ENCODE peak calls at places on chromosomes 5 and 9, in eight cellular contexts. L is adrenal gland, Y is upper lobe of right lung, M is retinal pigment epithelial cell, J is RWPE1, C is neural crest cell, O is neural progenitor cell, X is AG09309. R is an unnamed sample.

GRCh38 chr9:136399176-136400037 is 563 bp downstream of the SNAPC4 start:
- DNase-seq in C (peak; percentile 6), X (no peak), J (peak; percentile 61), M (no peak), L (no peak), O (peak; percentile 48), Y (no peak), R (no peak)

GRCh38 chr5:5158472-5158895 is 18.4 kb downstream of the ADAMTS16 start:
- DNase-seq in L (no peak), C (no peak), M (no peak), O (no peak), J (no peak), Y (no peak), X (peak; percentile 4), R (no peak)

GRCh38 chr9:130029223-130029583 is 13.8 kb downstream of the FNBP1 start:
- DNase-seq in X (no peak), J (no peak), L (peak; percentile 24), C (no peak), Y (no peak), M (no peak), O (no peak), R (no peak)

GRCh38 chr9:123796618-123797484 is 133.1 kb downstream of the DENND1A start:
- DNase-seq in Y (no peak), L (no peak), J (no peak), X (no peak), C (no peak), M (peak; percentile 32), O (no peak), R (no peak)

GRCh38 chr9:86122309-86122708 is 23.0 kb upstream of the GOLM1 start:
- DNase-seq in Y (no peak), L (no peak), C (no peak), O (peak; percentile 70), J (no peak), M (no peak), X (no peak), R (peak; percentile 10)

GRCh38 chr5:11494340-11494739 is 409.9 kb downstream of the CTNND2 start:
- DNase-seq in J (no peak), O (no peak), L (no peak), M (no peak), X (no peak), C (no peak), Y (no peak), R (no peak)

GRCh38 chr9:105191508-105192118 is 52.8 kb upstream of the SLC44A1 start:
- DNase-seq in M (no peak), L (peak; percentile 74), X (peak; percentile 59), J (no peak), O (no peak), Y (no peak), C (no peak), R (no peak)

GRCh38 chr9:99980578-99980977 is 74.1 kb downstream of the STX17 start:
- DNase-seq in L (no peak), X (no peak), Y (no peak), O (no peak), J (no peak), C (no peak), M (no peak), R (no peak)

GRCh38 chr5:137753227-137753985 is 757 bp downstream of the HNRNPA0 start:
- DNase-seq in Y (peak; percentile 80), O (peak; percentile 63), J (no peak), M (no peak), C (peak; percentile 18), X (no peak), L (peak; percentile 70), R (no peak)

GRCh38 chr5:16418471-16418922 is 47.1 kb downstream of the ZNF622 start:
- DNase-seq in X (no peak), J (no peak), L (no peak), C (no peak), Y (no peak), M (no peak), O (peak; percentile 50), R (no peak)

GRCh38 chr9:129459550-129460322 is 161.2 kb downstream of the C9orf50 start:
- DNase-seq in X (no peak), L (no peak), C (no peak), O (no peak), J (no peak), M (no peak), Y (no peak), R (no peak)

GRCh38 chr5:57538341-57538955 is 55.8 kb upstream of the ACTBL2 start:
- DNase-seq in O (no peak), Y (no peak), L (no peak), J (peak; percentile 68), X (peak; percentile 96), M (no peak), C (no peak), R (peak; percentile 18)

GRCh38 chr9:32294051-32294600 is 90.3 kb upstream of the ACO1 start:
- DNase-seq in O (no peak), X (no peak), C (no peak), M (no peak), Y (no peak), J (no peak), L (no peak), R (no peak)

GRCh38 chr5:33032161-33033085 is 321.3 kb downstream of the NPR3 start:
- DNase-seq in C (no peak), M (no peak), J (no peak), Y (no peak), O (no peak), L (no peak), X (peak; percentile 13), R (no peak)

GRCh38 chr5:112960316-112960715 is 16.3 kb upstream of the DCP2 start:
- DNase-seq in O (no peak), C (no peak), M (no peak), X (no peak), J (no peak), Y (no peak), L (no peak), R (no peak)

GRCh38 chr5:112977440-112977861 is 853 bp downstream of the DCP2 start:
- DNase-seq in J (no peak), M (no peak), L (no peak), O (no peak), C (no peak), X (no peak), Y (no peak), R (peak; percentile 19)

GRCh38 chr9:130024597-130024994 is 18.4 kb downstream of the FNBP1 start:
- DNase-seq in O (no peak), C (no peak), X (no peak), Y (no peak), L (no peak), J (peak; percentile 62), M (no peak), R (no peak)

GRCh38 chr9:32581512-32582143 is 8.7 kb upstream of the NDUFB6 start:
- DNase-seq in O (peak; percentile 67), C (peak; percentile 37), L (peak; percentile 67), Y (no peak), M (peak; percentile 34), X (no peak), J (peak; percentile 53), R (peak; percentile 66)

GRCh38 chr5:52682492-52682891 is 105.2 kb upstream of the ITGA1 start:
- DNase-seq in C (no peak), Y (no peak), M (no peak), X (no peak), L (no peak), J (no peak), O (peak; percentile 56), R (no peak)

GRCh38 chr9:70413427-70413797 is 1.0 kb downstream of the KLF9 start:
- DNase-seq in X (no peak), Y (no peak), M (no peak), L (no peak), J (peak; percentile 54), O (peak; percentile 68), C (no peak), R (peak; percentile 53)

GRCh38 chr5:21806271-21806670 is 1046.9 kb downstream of the CDH12 start:
- DNase-seq in Y (no peak), C (no peak), X (no peak), O (no peak), L (no peak), J (no peak), M (no peak), R (no peak)

GRCh38 chr5:21807953-21808352 is 1045.2 kb downstream of the CDH12 start:
- DNase-seq in M (no peak), L (no peak), C (no peak), Y (no peak), J (peak; percentile 7), O (no peak), X (no peak), R (no peak)

GRCh38 chr5:21806943-21807342 is 1046.2 kb downstream of the CDH12 start:
- DNase-seq in M (no peak), L (no peak), J (peak; percentile 32), C (no peak), Y (no peak), X (no peak), O (no peak), R (peak; percentile 74)

GRCh38 chr5:21810737-21811316 is 1042.3 kb downstream of the CDH12 start:
- DNase-seq in J (peak; percentile 8), Y (no peak), M (no peak), O (peak; percentile 34), X (no peak), C (no peak), L (no peak), R (peak; percentile 77)
- TF ChIP-seq CTCF in J (peak; percentile 71), Y (peak; percentile 40), M (peak; percentile 47), O (peak; percentile 62), X (peak; percentile 19), C (peak; percentile 73), L (peak; percentile 59), R (peak; percentile 66)

GRCh38 chr9:94169978-94170377 is 85.7 kb downstream of the PTPDC1 start:
- DNase-seq in J (no peak), L (no peak), O (no peak), Y (no peak), M (no peak), C (no peak), X (no peak), R (no peak)

GRCh38 chr9:94167376-94167775 is 83.1 kb downstream of the PTPDC1 start:
- DNase-seq in M (no peak), J (no peak), Y (no peak), L (no peak), C (no peak), O (no peak), X (no peak), R (no peak)

GRCh38 chr9:94167055-94167346 is 82.7 kb downstream of the PTPDC1 start:
- DNase-seq in Y (no peak), J (no peak), O (peak; percentile 87), X (no peak), C (no peak), M (peak; percentile 34), L (no peak), R (no peak)

GRCh38 chr9:94166237-94167054 is 82.2 kb downstream of the PTPDC1 start:
- DNase-seq in Y (peak; percentile 98), L (peak; percentile 99), J (peak; percentile 99), O (peak; percentile 98), X (peak; percentile 95), M (peak; percentile 97), C (peak; percentile 91), R (peak; percentile 99)

GRCh38 chr9:94168203-94169000 is 84.1 kb downstream of the PTPDC1 start:
- DNase-seq in J (peak; percentile 43), L (no peak), M (no peak), Y (no peak), X (no peak), C (no peak), O (no peak), R (no peak)
- TF ChIP-seq CTCF in J (no peak), L (no peak), M (no peak), Y (no peak), X (no peak), C (no peak), O (no peak), R (no peak)

GRCh38 chr9:76161103-76161502 is 233.1 kb downstream of the RFK start:
- DNase-seq in X (no peak), Y (no peak), J (no peak), L (no peak), C (no peak), M (no peak), O (peak; percentile 29), R (no peak)
- TF ChIP-seq CTCF in X (no peak), Y (no peak), J (no peak), L (no peak), C (no peak), M (no peak), O (no peak), R (no peak)

GRCh38 chr5:172939045-172939444 is 20.2 kb upstream of the RPL26L1 start:
- DNase-seq in X (no peak), L (no peak), M (no peak), Y (no peak), J (no peak), O (peak; percentile 50), C (peak; percentile 12), R (peak; percentile 37)
- TF ChIP-seq CTCF in X (peak; percentile 51), L (peak; percentile 15), M (peak; percentile 49), Y (peak; percentile 21), J (no peak), O (peak; percentile 45), C (peak; percentile 36), R (peak; percentile 38)

R was measured in A673.